ENCODE peak calls at places on chromosomes 5 and 9, in nine cellular contexts. R, Z, O, M, B, D, P, X and A are unnamed samples.

GRCh38 chr9:27184556-27185351 is 75.7 kb downstream of the TEK start:
- DNase-seq in X (no peak), R (peak), D (no peak), O (no peak), P (no peak), B (no peak), M (no peak), Z (no peak), A (peak)

GRCh38 chr5:172451771-172452197 is 2.5 kb downstream of the SH3PXD2B start:
- DNase-seq in P (no peak), M (peak), R (peak), X (no peak), B (no peak), O (peak), D (peak), Z (no peak), A (no peak)

GRCh38 chr9:18786936-18787658 is 245.9 kb downstream of the SAXO1 start:
- DNase-seq in R (peak), O (no peak), B (no peak), X (no peak), P (no peak), D (no peak), Z (no peak), M (peak), A (peak)

GRCh38 chr5:77993799-77994318 is 217.7 kb upstream of the TBCA start:
- DNase-seq in R (no peak), B (no peak), M (no peak), X (peak), Z (no peak), D (no peak), O (no peak), P (no peak), A (no peak)

GRCh38 chr9:1156794-1157193 is 106.6 kb downstream of the DMRT2 start:
- DNase-seq in B (no peak), P (no peak), Z (no peak), M (no peak), R (no peak), D (no peak), X (no peak), O (no peak), A (no peak)

GRCh38 chr9:133170716-133171115 is 7.0 kb upstream of the GBGT1 start:
- DNase-seq in D (no peak), R (no peak), X (no peak), B (no peak), Z (no peak), O (no peak), P (no peak), M (no peak), A (no peak)

GRCh38 chr5:19940192-19940591 is 47.8 kb downstream of the CDH18 start:
- DNase-seq in Z (no peak), R (no peak), O (no peak), X (no peak), P (no peak), B (no peak), M (peak), D (no peak), A (no peak)

GRCh38 chr9:106956971-106957370 is 94.0 kb downstream of the ZNF462 start:
- DNase-seq in X (no peak), D (no peak), O (no peak), Z (no peak), M (no peak), P (no peak), R (no peak), B (no peak), A (no peak)

GRCh38 chr9:121855476-121855875 is 204.0 kb downstream of the DAB2IP start:
- DNase-seq in Z (no peak), P (no peak), R (no peak), O (no peak), M (no peak), D (no peak), B (no peak), X (no peak), A (no peak)

GRCh38 chr5:142630927-142631539 is 54.9 kb downstream of the FGF1 start:
- DNase-seq in P (no peak), Z (no peak), M (no peak), X (no peak), R (peak), B (no peak), D (no peak), O (no peak), A (peak)